ENCODE peak calls at places on chromosomes 13 and 19, in five cellular contexts. One of them, this sample, is unnamed.

GRCh38 chr13:79519252-79519651 is 38.3 kb downstream of the NDFIP2 start:
- DNase-seq in left lung: no peak
- DNase-seq in activated B cell treated with CpG ODN at 0.5 μM for 24 hours: no peak
- DNase-seq in tibial artery: no peak
- DNase-seq in activated effector memory CD4-positive, alpha-beta T cell treated with Interleukin-2 at 50 U/mL for 16 hours: no peak
- DNase-seq in this sample: no peak

GRCh38 chr19:47239610-47240296 is 8.8 kb upstream of the BBC3 start:
- DNase-seq in left lung: peak; percentile 83
- DNase-seq in activated B cell treated with CpG ODN at 0.5 μM for 24 hours: peak; percentile 55
- DNase-seq in tibial artery: no peak
- DNase-seq in activated effector memory CD4-positive, alpha-beta T cell treated with Interleukin-2 at 50 U/mL for 16 hours: peak; percentile 42
- DNase-seq in this sample: peak; percentile 92

GRCh38 chr19:43631491-43631890 is 8.2 kb downstream of the CADM4 start:
- DNase-seq in left lung: no peak
- DNase-seq in activated B cell treated with CpG ODN at 0.5 μM for 24 hours: no peak
- DNase-seq in tibial artery: no peak
- DNase-seq in activated effector memory CD4-positive, alpha-beta T cell treated with Interleukin-2 at 50 U/mL for 16 hours: no peak
- DNase-seq in this sample: no peak

GRCh38 chr19:45446295-45446694 is 21.5 kb upstream of the FOSB start:
- DNase-seq in left lung: no peak
- DNase-seq in activated B cell treated with CpG ODN at 0.5 μM for 24 hours: no peak
- DNase-seq in tibial artery: no peak
- DNase-seq in activated effector memory CD4-positive, alpha-beta T cell treated with Interleukin-2 at 50 U/mL for 16 hours: no peak
- DNase-seq in this sample: no peak

GRCh38 chr13:98599502-98600328 is 22.8 kb upstream of the STK24 start:
- DNase-seq in left lung: no peak
- DNase-seq in activated B cell treated with CpG ODN at 0.5 μM for 24 hours: no peak
- DNase-seq in tibial artery: no peak
- DNase-seq in activated effector memory CD4-positive, alpha-beta T cell treated with Interleukin-2 at 50 U/mL for 16 hours: no peak
- DNase-seq in this sample: no peak

GRCh38 chr13:110640591-110641029 is 25.3 kb downstream of the NAXD start:
- DNase-seq in left lung: peak; percentile 63
- DNase-seq in activated B cell treated with CpG ODN at 0.5 μM for 24 hours: no peak
- DNase-seq in tibial artery: no peak
- DNase-seq in activated effector memory CD4-positive, alpha-beta T cell treated with Interleukin-2 at 50 U/mL for 16 hours: no peak
- DNase-seq in this sample: no peak

GRCh38 chr13:101092985-101093384 is 323.3 kb downstream of the NALCN start:
- DNase-seq in left lung: no peak
- DNase-seq in activated B cell treated with CpG ODN at 0.5 μM for 24 hours: no peak
- DNase-seq in tibial artery: no peak
- DNase-seq in activated effector memory CD4-positive, alpha-beta T cell treated with Interleukin-2 at 50 U/mL for 16 hours: no peak
- DNase-seq in this sample: no peak

GRCh38 chr19:28669804-28670203 is 543.1 kb downstream of the UQCRFS1 start:
- DNase-seq in left lung: no peak
- DNase-seq in activated B cell treated with CpG ODN at 0.5 μM for 24 hours: no peak
- DNase-seq in tibial artery: no peak
- DNase-seq in activated effector memory CD4-positive, alpha-beta T cell treated with Interleukin-2 at 50 U/mL for 16 hours: no peak
- DNase-seq in this sample: no peak

GRCh38 chr13:73063166-73063565 is 4.4 kb downstream of the KLF5 start:
- DNase-seq in left lung: no peak
- DNase-seq in activated B cell treated with CpG ODN at 0.5 μM for 24 hours: no peak
- DNase-seq in tibial artery: no peak
- DNase-seq in activated effector memory CD4-positive, alpha-beta T cell treated with Interleukin-2 at 50 U/mL for 16 hours: no peak
- DNase-seq in this sample: no peak

GRCh38 chr19:17058236-17058635 is 17.0 kb downstream of the HAUS8 start:
- DNase-seq in left lung: no peak
- DNase-seq in activated B cell treated with CpG ODN at 0.5 μM for 24 hours: no peak
- DNase-seq in tibial artery: no peak
- DNase-seq in activated effector memory CD4-positive, alpha-beta T cell treated with Interleukin-2 at 50 U/mL for 16 hours: no peak
- DNase-seq in this sample: no peak

GRCh38 chr13:19822673-19823072 is 39.9 kb upstream of the PSPC1 start:
- DNase-seq in left lung: no peak
- DNase-seq in activated B cell treated with CpG ODN at 0.5 μM for 24 hours: no peak
- DNase-seq in tibial artery: no peak
- DNase-seq in activated effector memory CD4-positive, alpha-beta T cell treated with Interleukin-2 at 50 U/mL for 16 hours: no peak
- DNase-seq in this sample: no peak

GRCh38 chr19:45591004-45591637 is 6.5 kb upstream of the OPA3 start:
- DNase-seq in left lung: peak; percentile 87
- DNase-seq in activated B cell treated with CpG ODN at 0.5 μM for 24 hours: no peak
- DNase-seq in tibial artery: no peak
- DNase-seq in activated effector memory CD4-positive, alpha-beta T cell treated with Interleukin-2 at 50 U/mL for 16 hours: no peak
- DNase-seq in this sample: peak; percentile 89

GRCh38 chr13:51286135-51287002 is 53.1 kb upstream of the SERPINE3 start:
- DNase-seq in left lung: peak; percentile 89
- DNase-seq in activated B cell treated with CpG ODN at 0.5 μM for 24 hours: peak; percentile 65
- DNase-seq in tibial artery: peak; percentile 62
- DNase-seq in activated effector memory CD4-positive, alpha-beta T cell treated with Interleukin-2 at 50 U/mL for 16 hours: peak; percentile 47
- DNase-seq in this sample: peak; percentile 86

GRCh38 chr13:38804536-38804935 is 117.7 kb downstream of the FREM2 start:
- DNase-seq in left lung: no peak
- DNase-seq in activated B cell treated with CpG ODN at 0.5 μM for 24 hours: no peak
- DNase-seq in tibial artery: no peak
- DNase-seq in activated effector memory CD4-positive, alpha-beta T cell treated with Interleukin-2 at 50 U/mL for 16 hours: no peak
- DNase-seq in this sample: no peak

GRCh38 chr13:30194906-30195305 is 112.4 kb downstream of the KATNAL1 start:
- DNase-seq in left lung: no peak
- DNase-seq in activated B cell treated with CpG ODN at 0.5 μM for 24 hours: no peak
- DNase-seq in tibial artery: no peak
- DNase-seq in activated effector memory CD4-positive, alpha-beta T cell treated with Interleukin-2 at 50 U/mL for 16 hours: no peak
- DNase-seq in this sample: no peak

GRCh38 chr13:51729853-51730553 is 74.0 kb downstream of the DHRS12 start:
- DNase-seq in left lung: no peak
- DNase-seq in activated B cell treated with CpG ODN at 0.5 μM for 24 hours: no peak
- DNase-seq in tibial artery: peak; percentile 76
- DNase-seq in activated effector memory CD4-positive, alpha-beta T cell treated with Interleukin-2 at 50 U/mL for 16 hours: no peak
- DNase-seq in this sample: no peak

This sample was measured in D341Med.